ENCODE peak calls at places on chromosomes 12 and 14, in five cellular contexts. B is mesenchymal stem cell, Y is H9, X is H1, Q is trophoblast cell. Z is an unnamed sample.

GRCh38 chr12:105164068-105164467 is 56.5 kb downstream of the WASHC4 start:
- DNase-seq in B (no peak), X (no peak), Q (peak; percentile 94), Y (no peak), Z (no peak)

GRCh38 chr12:90630006-90630405 is 325.0 kb downstream of the CCER1 start:
- DNase-seq in Y (no peak), B (no peak), X (no peak), Q (no peak), Z (no peak)

GRCh38 chr12:130796985-130797686 is 41.9 kb downstream of the STX2 start:
- DNase-seq in X (no peak), Y (no peak), Q (peak; percentile 40), B (no peak), Z (no peak)

GRCh38 chr12:91813701-91814100 is 331.9 kb downstream of the BTG1 start:
- DNase-seq in Y (no peak), X (no peak), B (peak; percentile 10), Q (no peak), Z (no peak)

GRCh38 chr12:48351022-48351708 is 446 bp upstream of the ZNF641 start:
- DNase-seq in Y (peak; percentile 82), X (no peak), B (peak; percentile 76), Q (peak; percentile 98), Z (peak; percentile 83)

GRCh38 chr12:82835217-82835616 is 148.5 kb downstream of the TMTC2 start:
- DNase-seq in Y (no peak), X (no peak), Q (no peak), B (peak; percentile 26), Z (no peak)

GRCh38 chr14:76352639-76353281 is 23.2 kb upstream of the ESRRB start:
- DNase-seq in X (peak; percentile 36), Y (peak; percentile 84), B (peak; percentile 38), Q (peak; percentile 70), Z (peak; percentile 69)

GRCh38 chr14:22387776-22388241 is 201.2 kb downstream of the DAD1 start:
- DNase-seq in Q (no peak), Y (peak; percentile 31), X (no peak), B (no peak), Z (no peak)

GRCh38 chr14:95998656-95999055 is 40.5 kb upstream of the C14orf132 start:
- DNase-seq in Q (peak; percentile 44), Y (no peak), B (peak; percentile 45), X (no peak), Z (no peak)

GRCh38 chr12:117067638-117068037 is 31.6 kb downstream of the TESC start:
- DNase-seq in B (no peak), Q (no peak), Y (no peak), X (no peak), Z (no peak)

GRCh38 chr14:99819514-99819913 is 26.3 kb downstream of the EML1 start:
- DNase-seq in B (no peak), X (no peak), Y (peak; percentile 66), Q (no peak), Z (no peak)

GRCh38 chr14:32366256-32366655 is 37.2 kb downstream of the AKAP6 start:
- DNase-seq in Q (no peak), B (peak; percentile 40), Y (no peak), X (no peak), Z (no peak)

GRCh38 chr12:103011974-103012763 is 54.7 kb downstream of the ASCL1 start:
- DNase-seq in Q (no peak), Y (no peak), B (no peak), X (no peak), Z (no peak)

GRCh38 chr12:76311796-76312195 is 36.4 kb downstream of the BBS10 start:
- DNase-seq in X (no peak), B (peak; percentile 42), Q (no peak), Y (no peak), Z (no peak)

GRCh38 chr12:2513141-2514037 is 281.4 kb upstream of the FKBP4 start:
- DNase-seq in X (no peak), B (no peak), Q (peak; percentile 24), Y (no peak), Z (no peak)

GRCh38 chr12:66692170-66692569 is 13.3 kb upstream of the GRIP1 start:
- DNase-seq in Q (no peak), X (no peak), Y (no peak), B (no peak), Z (no peak)

GRCh38 chr14:89429206-89430091 is 12.4 kb upstream of the FOXN3 start:
- DNase-seq in B (peak; percentile 63), Q (peak; percentile 34), X (no peak), Y (no peak), Z (no peak)

GRCh38 chr14:80356413-80356812 is 145.1 kb upstream of the DIO2 start:
- DNase-seq in B (peak; percentile 6), Y (no peak), X (no peak), Q (no peak), Z (no peak)

GRCh38 chr12:46227616-46228015 is 41.2 kb downstream of the SLC38A1 start:
- DNase-seq in X (no peak), B (no peak), Q (no peak), Y (no peak), Z (no peak)

GRCh38 chr14:53569471-53569870 is 387.2 kb downstream of the BMP4 start:
- DNase-seq in B (no peak), X (no peak), Y (no peak), Q (no peak), Z (no peak)

GRCh38 chr12:92938018-92938417 is 8.9 kb upstream of the EEA1 start:
- DNase-seq in B (no peak), Y (no peak), Q (no peak), X (no peak), Z (no peak)

GRCh38 chr12:88431245-88431644 is 149.0 kb downstream of the KITLG start:
- DNase-seq in X (no peak), B (no peak), Q (no peak), Y (no peak), Z (no peak)

GRCh38 chr12:65741662-65742480 is 82.4 kb upstream of the HMGA2 start:
- DNase-seq in B (peak; percentile 70), Y (peak; percentile 87), Q (peak; percentile 24), X (no peak), Z (peak; percentile 79)

GRCh38 chr12:88472248-88472647 is 108.0 kb downstream of the KITLG start:
- DNase-seq in Y (no peak), X (no peak), B (no peak), Q (no peak), Z (no peak)

GRCh38 chr12:57127101-57127709 is 1.1 kb upstream of the LRP1 start:
- DNase-seq in B (peak; percentile 60), Q (peak; percentile 94), X (no peak), Y (peak; percentile 89), Z (peak; percentile 71)

GRCh38 chr12:83796527-83796926 is 1109.8 kb downstream of the TMTC2 start:
- DNase-seq in Q (no peak), B (no peak), Y (no peak), X (no peak), Z (peak; percentile 8)

GRCh38 chr12:2551097-2551496 is 243.7 kb upstream of the FKBP4 start:
- DNase-seq in Q (no peak), X (no peak), Y (no peak), B (no peak), Z (no peak)

GRCh38 chr14:91877376-91877775 is 10.0 kb upstream of the TC2N start:
- DNase-seq in Q (peak; percentile 85), X (no peak), Y (no peak), B (no peak), Z (no peak)

GRCh38 chr14:20400965-20401593 is 12.2 kb downstream of the TEP1 start:
- DNase-seq in Y (no peak), B (no peak), Q (peak; percentile 92), X (no peak), Z (no peak)

GRCh38 chr12:77433799-77434198 is 368.4 kb upstream of the E2F7 start:
- DNase-seq in X (no peak), B (no peak), Q (no peak), Y (no peak), Z (no peak)

GRCh38 chr14:70642313-70643235 is 858 bp downstream of the TTC9 start:
- DNase-seq in X (no peak), Y (no peak), B (no peak), Q (peak; percentile 51), Z (no peak)

GRCh38 chr12:45660330-45660729 is 69.2 kb upstream of the ARID2 start:
- DNase-seq in B (peak; percentile 53), Q (peak; percentile 35), Y (no peak), X (no peak), Z (no peak)

GRCh38 chr12:108784270-108784669 is 53.0 kb upstream of the CORO1C start:
- DNase-seq in Q (no peak), X (no peak), B (no peak), Y (no peak), Z (no peak)

GRCh38 chr12:70920891-70921290 is 353 bp upstream of the PTPRR start:
- DNase-seq in Y (peak; percentile 46), Q (no peak), X (no peak), B (no peak), Z (no peak)

GRCh38 chr12:10285919-10286318 is 21.8 kb upstream of the KLRD1 start:
- DNase-seq in Y (no peak), Q (no peak), B (no peak), X (no peak), Z (no peak)

DNA sequence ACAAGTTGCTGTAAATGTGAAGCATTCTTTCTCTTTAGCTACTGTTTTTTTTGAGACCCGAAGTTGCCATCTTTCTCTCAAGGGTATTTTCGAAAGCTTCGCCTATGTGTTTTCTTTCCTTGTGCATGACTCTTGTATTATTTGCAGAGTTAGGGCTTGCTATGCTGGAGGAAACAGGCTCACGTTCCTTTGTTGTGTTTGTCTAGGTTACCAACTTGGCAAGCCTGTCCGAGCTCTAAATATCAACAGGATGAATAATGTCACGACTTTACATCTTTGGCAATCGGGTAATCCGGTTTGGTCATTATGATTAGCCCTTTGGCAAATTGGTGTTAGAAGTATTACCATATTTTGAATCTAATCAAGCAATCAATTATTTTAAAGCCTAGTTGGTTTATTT is 15.9 kb upstream of the ATP6V0A2 start:
- DNase-seq in Q (peak; percentile 50), X (no peak), B (no peak), Y (no peak), Z (no peak)
- H2BK12ac ChIP-seq in Q (no peak overlapping the region), X (no peak overlapping the region), B (no peak overlapping the region), Y (no peak overlapping the region), Z (no peak overlapping the region)

DNA sequence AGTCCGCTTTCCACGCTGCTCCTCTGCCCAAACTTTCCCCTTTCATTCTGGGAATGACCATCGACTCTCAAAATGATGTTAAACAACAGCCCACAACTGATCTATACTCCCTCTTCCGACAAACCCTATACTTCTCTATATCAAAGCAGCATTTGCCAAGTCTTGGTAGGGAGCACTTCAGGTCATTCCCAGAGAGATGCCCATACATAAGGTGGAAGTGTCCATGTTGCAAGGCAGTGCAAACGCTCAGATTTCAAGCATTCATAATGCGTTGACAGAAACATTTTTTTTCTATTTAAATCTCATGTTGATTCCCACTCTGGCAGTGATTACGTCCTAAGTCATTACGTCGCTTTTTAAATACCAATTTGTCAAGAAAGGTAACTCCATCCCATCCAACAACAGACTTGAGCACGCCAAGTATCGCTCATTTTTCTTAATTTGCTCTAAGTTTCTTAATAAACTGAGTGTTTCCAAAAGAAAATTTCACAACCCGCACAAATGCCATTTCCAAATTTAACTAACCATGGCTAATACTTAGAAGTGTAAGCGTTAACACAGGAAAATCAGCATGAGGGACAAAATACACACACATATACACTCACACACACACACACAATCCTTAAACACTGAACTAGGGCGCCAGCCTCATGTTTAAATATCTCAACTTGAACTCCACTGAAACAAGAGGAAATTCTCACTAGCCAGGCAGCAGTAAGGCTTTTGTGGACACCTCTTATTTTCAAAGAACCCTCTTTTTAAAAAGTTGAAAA is 1.1 kb downstream of the GXYLT1 start:
- DNase-seq in Q (peak; percentile 36), X (no peak), Y (no peak), B (peak; percentile 48), Z (no peak)
- H2BK12ac ChIP-seq in Q (no peak overlapping the region), X (no peak overlapping the region), Y (no peak overlapping the region), B (no peak overlapping the region), Z (no peak overlapping the region)

GRCh38 chr14:103031956-103032355 is 25.4 kb downstream of the CDC42BPB start:
- DNase-seq in Q (peak; percentile 52), X (no peak), B (no peak), Y (no peak), Z (no peak)
- H2BK12ac ChIP-seq in Q (no peak overlapping the region), X (no peak overlapping the region), B (no peak overlapping the region), Y (no peak overlapping the region), Z (no peak overlapping the region)

GRCh38 chr12:84889818-84890217 is 22.8 kb downstream of the SLC6A15 start:
- DNase-seq in Q (peak; percentile 65), Y (no peak), B (no peak), X (no peak), Z (no peak)
- H2BK12ac ChIP-seq in Q (no peak overlapping the region), Y (no peak overlapping the region), B (no peak overlapping the region), X (no peak overlapping the region), Z (no peak overlapping the region)